ENCODE peak calls at places on chromosome 7, in nine cellular contexts. One of them, this sample, is unnamed.

GRCh38 chr7:159022238-159022993 is 122.3 kb downstream of the VIPR2 start:
- DNase-seq in Panc1: no peak
- DNase-seq in GM12878: no peak
- DNase-seq in GM23338: no peak
- DNase-seq in NB4: peak; percentile 40
- DNase-seq in GM12865: no peak
- DNase-seq in heart right ventricle: no peak
- DNase-seq in retinal pigment epithelial cell: no peak
- DNase-seq in astrocyte of the spinal cord: peak; percentile 17
- DNase-seq in this sample: no peak

GRCh38 chr7:79778786-79779382 is 325.4 kb upstream of the MAGI2 start:
- DNase-seq in Panc1: no peak
- DNase-seq in GM12878: no peak
- DNase-seq in GM23338: no peak
- DNase-seq in NB4: peak; percentile 82
- DNase-seq in GM12865: no peak
- DNase-seq in heart right ventricle: no peak
- DNase-seq in retinal pigment epithelial cell: peak; percentile 92
- DNase-seq in astrocyte of the spinal cord: peak; percentile 89
- DNase-seq in this sample: peak; percentile 92

GRCh38 chr7:30040938-30041337 is 12.7 kb downstream of the PLEKHA8 start:
- DNase-seq in Panc1: no peak
- DNase-seq in GM12878: no peak
- DNase-seq in GM23338: no peak
- DNase-seq in NB4: no peak
- DNase-seq in GM12865: no peak
- DNase-seq in heart right ventricle: no peak
- DNase-seq in retinal pigment epithelial cell: no peak
- DNase-seq in astrocyte of the spinal cord: no peak
- DNase-seq in this sample: no peak

GRCh38 chr7:25389489-25390106 is 161.3 kb upstream of the NPVF start:
- DNase-seq in Panc1: no peak
- DNase-seq in GM12878: peak; percentile 2
- DNase-seq in GM23338: peak; percentile 72
- DNase-seq in NB4: peak; percentile 65
- DNase-seq in GM12865: peak; percentile 29
- DNase-seq in heart right ventricle: peak; percentile 21
- DNase-seq in retinal pigment epithelial cell: no peak
- DNase-seq in astrocyte of the spinal cord: peak; percentile 50
- DNase-seq in this sample: peak; percentile 64

GRCh38 chr7:92608380-92609322 is 18.5 kb upstream of the FAM133B start:
- DNase-seq in Panc1: no peak
- DNase-seq in GM12878: no peak
- DNase-seq in GM23338: peak; percentile 92
- DNase-seq in NB4: no peak
- DNase-seq in GM12865: no peak
- DNase-seq in heart right ventricle: no peak
- DNase-seq in retinal pigment epithelial cell: no peak
- DNase-seq in astrocyte of the spinal cord: no peak
- DNase-seq in this sample: no peak

GRCh38 chr7:42070068-42070467 is 166.9 kb downstream of the GLI3 start:
- DNase-seq in Panc1: no peak
- DNase-seq in GM12878: no peak
- DNase-seq in GM23338: no peak
- DNase-seq in NB4: peak; percentile 64
- DNase-seq in GM12865: no peak
- DNase-seq in heart right ventricle: no peak
- DNase-seq in retinal pigment epithelial cell: no peak
- DNase-seq in astrocyte of the spinal cord: peak; percentile 24
- DNase-seq in this sample: peak; percentile 70

GRCh38 chr7:6305330-6305729 is 32.9 kb upstream of the CYTH3 start:
- DNase-seq in Panc1: no peak
- DNase-seq in GM12878: no peak
- DNase-seq in GM23338: no peak
- DNase-seq in NB4: no peak
- DNase-seq in GM12865: no peak
- DNase-seq in heart right ventricle: no peak
- DNase-seq in retinal pigment epithelial cell: no peak
- DNase-seq in astrocyte of the spinal cord: no peak
- DNase-seq in this sample: no peak

GRCh38 chr7:30510124-30511074 is 5.8 kb upstream of the GGCT start:
- DNase-seq in Panc1: peak; percentile 28
- DNase-seq in GM12878: no peak
- DNase-seq in GM23338: peak; percentile 75
- DNase-seq in NB4: peak; percentile 69
- DNase-seq in GM12865: peak; percentile 50
- DNase-seq in heart right ventricle: no peak
- DNase-seq in retinal pigment epithelial cell: no peak
- DNase-seq in astrocyte of the spinal cord: peak; percentile 60
- DNase-seq in this sample: peak; percentile 72

GRCh38 chr7:17963281-17963680 is 23.0 kb upstream of the SNX13 start:
- DNase-seq in Panc1: no peak
- DNase-seq in GM12878: no peak
- DNase-seq in GM23338: no peak
- DNase-seq in NB4: no peak
- DNase-seq in GM12865: no peak
- DNase-seq in heart right ventricle: no peak
- DNase-seq in retinal pigment epithelial cell: no peak
- DNase-seq in astrocyte of the spinal cord: no peak
- DNase-seq in this sample: peak; percentile 28

GRCh38 chr7:88091988-88092675 is 127.7 kb downstream of the SRI start:
- DNase-seq in Panc1: no peak
- DNase-seq in GM12878: no peak
- DNase-seq in GM23338: no peak
- DNase-seq in NB4: no peak
- DNase-seq in GM12865: no peak
- DNase-seq in heart right ventricle: no peak
- DNase-seq in retinal pigment epithelial cell: no peak
- DNase-seq in astrocyte of the spinal cord: no peak
- DNase-seq in this sample: no peak

GRCh38 chr7:121049028-121049791 is 60.7 kb downstream of the CPED1 start:
- DNase-seq in Panc1: no peak
- DNase-seq in GM12878: no peak
- DNase-seq in GM23338: peak; percentile 37
- DNase-seq in NB4: no peak
- DNase-seq in GM12865: no peak
- DNase-seq in heart right ventricle: no peak
- DNase-seq in retinal pigment epithelial cell: no peak
- DNase-seq in astrocyte of the spinal cord: no peak
- DNase-seq in this sample: no peak

GRCh38 chr7:50677279-50677996 is 105.3 kb downstream of the GRB10 start:
- DNase-seq in Panc1: no peak
- DNase-seq in GM12878: no peak
- DNase-seq in GM23338: no peak
- DNase-seq in NB4: no peak
- DNase-seq in GM12865: no peak
- DNase-seq in heart right ventricle: no peak
- DNase-seq in retinal pigment epithelial cell: no peak
- DNase-seq in astrocyte of the spinal cord: no peak
- DNase-seq in this sample: no peak

GRCh38 chr7:46108272-46108671 is 187.2 kb upstream of the IGFBP3 start:
- DNase-seq in Panc1: no peak
- DNase-seq in GM12878: no peak
- DNase-seq in GM23338: no peak
- DNase-seq in NB4: no peak
- DNase-seq in GM12865: no peak
- DNase-seq in heart right ventricle: no peak
- DNase-seq in retinal pigment epithelial cell: no peak
- DNase-seq in astrocyte of the spinal cord: no peak
- DNase-seq in this sample: no peak

GRCh38 chr7:50470250-50471163 is 20.4 kb upstream of the FIGNL1 start:
- DNase-seq in Panc1: no peak
- DNase-seq in GM12878: no peak
- DNase-seq in GM23338: no peak
- DNase-seq in NB4: no peak
- DNase-seq in GM12865: no peak
- DNase-seq in heart right ventricle: no peak
- DNase-seq in retinal pigment epithelial cell: no peak
- DNase-seq in astrocyte of the spinal cord: no peak
- DNase-seq in this sample: no peak

GRCh38 chr7:75905785-75906604 is 9.0 kb upstream of the POR start:
- DNase-seq in Panc1: no peak
- DNase-seq in GM12878: no peak
- DNase-seq in GM23338: peak; percentile 72
- DNase-seq in NB4: peak; percentile 89
- DNase-seq in GM12865: peak; percentile 24
- DNase-seq in heart right ventricle: peak; percentile 25
- DNase-seq in retinal pigment epithelial cell: no peak
- DNase-seq in astrocyte of the spinal cord: peak; percentile 45
- DNase-seq in this sample: peak; percentile 81

GRCh38 chr7:100900978-100901377 is 5.3 kb upstream of the ACHE start:
- DNase-seq in Panc1: no peak
- DNase-seq in GM12878: no peak
- DNase-seq in GM23338: no peak
- DNase-seq in NB4: no peak
- DNase-seq in GM12865: no peak
- DNase-seq in heart right ventricle: no peak
- DNase-seq in retinal pigment epithelial cell: no peak
- DNase-seq in astrocyte of the spinal cord: no peak
- DNase-seq in this sample: no peak

GRCh38 chr7:41315764-41316163 is 387.1 kb downstream of the INHBA start:
- DNase-seq in Panc1: no peak
- DNase-seq in GM12878: no peak
- DNase-seq in GM23338: peak; percentile 66
- DNase-seq in NB4: peak; percentile 19
- DNase-seq in GM12865: no peak
- DNase-seq in heart right ventricle: no peak
- DNase-seq in retinal pigment epithelial cell: no peak
- DNase-seq in astrocyte of the spinal cord: no peak
- DNase-seq in this sample: no peak

DNA sequence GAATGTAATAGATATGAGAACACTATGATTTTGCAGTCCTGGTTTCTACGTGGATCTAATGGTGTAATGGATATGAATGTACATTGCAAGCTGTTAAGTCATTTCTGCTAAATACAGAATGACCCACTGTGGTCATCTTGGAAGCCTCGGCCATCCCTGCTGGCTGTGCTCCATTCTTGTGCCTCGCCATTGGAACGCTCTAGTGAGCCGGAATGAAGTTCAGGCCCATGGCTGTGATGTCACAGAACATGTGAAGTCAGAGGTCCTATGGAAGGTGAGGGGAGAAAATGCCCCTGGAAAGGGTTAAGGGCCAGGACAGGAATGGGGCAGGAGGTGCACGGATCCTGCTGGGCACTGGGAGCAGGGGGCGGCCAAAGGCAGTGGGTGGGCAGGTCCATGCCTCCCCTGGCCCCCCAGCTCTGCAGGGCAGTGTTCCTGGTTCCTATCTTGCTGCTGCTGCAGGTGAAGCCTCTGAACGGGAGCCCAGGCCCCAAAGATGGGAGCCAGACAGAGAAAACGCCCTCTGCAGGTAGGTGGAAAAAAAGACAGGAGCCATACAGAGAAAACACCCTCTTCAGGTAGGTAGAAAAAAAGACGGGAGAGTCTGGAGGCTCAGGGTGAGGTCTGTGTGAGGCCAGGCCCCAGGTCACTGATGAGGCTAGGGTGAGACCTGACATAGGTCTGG is at the start of gene LLCFC1:
- DNase-seq in Panc1: no peak
- DNase-seq in GM12878: no peak
- DNase-seq in GM23338: peak; percentile 84
- DNase-seq in NB4: peak; percentile 28
- DNase-seq in GM12865: peak; percentile 20
- DNase-seq in heart right ventricle: no peak
- DNase-seq in retinal pigment epithelial cell: no peak
- DNase-seq in astrocyte of the spinal cord: no peak
- DNase-seq in this sample: no peak
- TF ChIP-seq CTCF in Panc1: no peak
- TF ChIP-seq CTCF in GM12878: peak; percentile 25
- TF ChIP-seq CTCF in GM23338: peak; percentile 80
- TF ChIP-seq CTCF in NB4: peak; percentile 51
- TF ChIP-seq CTCF in GM12865: peak; percentile 29
- TF ChIP-seq CTCF in heart right ventricle: no peak
- TF ChIP-seq CTCF in retinal pigment epithelial cell: no peak
- TF ChIP-seq CTCF in astrocyte of the spinal cord: no peak
- TF ChIP-seq CTCF in this sample: no peak

DNA sequence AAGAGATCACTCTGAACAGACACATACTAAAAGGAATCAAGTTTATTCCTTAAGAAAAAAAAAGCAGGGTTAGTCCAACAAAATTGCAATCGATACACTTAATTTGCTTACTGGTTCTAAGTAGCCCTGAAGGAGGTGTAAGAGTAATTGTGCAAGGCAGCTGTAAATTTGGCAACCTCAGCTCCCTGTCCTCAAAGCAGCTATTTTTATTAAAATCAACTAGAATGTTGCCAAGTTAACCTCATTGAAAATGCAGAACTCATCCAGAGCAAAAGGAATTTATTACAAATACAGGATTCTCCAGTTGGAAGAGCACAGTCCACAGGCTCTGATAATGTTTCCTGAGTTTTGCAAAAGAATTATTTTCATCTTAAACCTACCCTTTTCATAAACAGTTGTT is 691.3 kb downstream of the PHTF2 start:
- DNase-seq in Panc1: no peak
- DNase-seq in GM12878: no peak
- DNase-seq in GM23338: no peak
- DNase-seq in NB4: no peak
- DNase-seq in GM12865: no peak
- DNase-seq in heart right ventricle: no peak
- DNase-seq in retinal pigment epithelial cell: no peak
- DNase-seq in astrocyte of the spinal cord: no peak
- DNase-seq in this sample: no peak
- H3K4me3 ChIP-seq in Panc1: no peak overlapping the region
- H3K4me3 ChIP-seq in GM12878: no peak overlapping the region
- H3K4me3 ChIP-seq in GM23338: peak overlapping the region; percentile 15
- H3K4me3 ChIP-seq in NB4: no peak overlapping the region
- H3K4me3 ChIP-seq in GM12865: no peak overlapping the region
- H3K4me3 ChIP-seq in heart right ventricle: no peak overlapping the region
- H3K4me3 ChIP-seq in retinal pigment epithelial cell: no peak overlapping the region
- H3K4me3 ChIP-seq in astrocyte of the spinal cord: no peak overlapping the region
- H3K4me3 ChIP-seq in this sample: no peak overlapping the region

DNA sequence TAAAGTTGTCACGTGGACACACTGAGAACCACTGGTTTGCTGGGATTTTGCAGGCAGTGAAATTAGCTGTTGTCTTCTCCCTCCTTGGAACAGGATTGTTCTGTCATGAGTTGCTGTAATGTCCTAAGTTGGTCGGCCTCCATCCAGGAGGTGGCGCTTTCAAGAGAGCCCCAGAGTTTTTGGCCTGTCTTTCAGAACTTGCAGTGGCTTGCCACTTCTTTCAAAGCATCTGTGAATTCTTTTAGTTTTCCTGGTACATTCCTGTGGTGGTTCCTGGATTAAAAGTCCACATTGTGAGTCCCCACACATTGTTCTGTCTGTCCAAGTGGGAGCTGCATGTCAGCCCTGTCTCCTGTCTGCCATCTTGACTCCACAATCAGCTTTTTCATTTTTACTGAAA is 133.8 kb downstream of the PON1 start:
- DNase-seq in Panc1: no peak
- DNase-seq in GM12878: no peak
- DNase-seq in GM23338: peak; percentile 34
- DNase-seq in NB4: peak; percentile 18
- DNase-seq in GM12865: peak; percentile 38
- DNase-seq in heart right ventricle: no peak
- DNase-seq in retinal pigment epithelial cell: no peak
- DNase-seq in astrocyte of the spinal cord: no peak
- DNase-seq in this sample: peak; percentile 15
- TF ChIP-seq CTCF in Panc1: peak; percentile 27
- TF ChIP-seq CTCF in GM12878: peak; percentile 34
- TF ChIP-seq CTCF in GM23338: peak; percentile 56
- TF ChIP-seq CTCF in NB4: no peak
- TF ChIP-seq CTCF in GM12865: peak; percentile 32
- TF ChIP-seq CTCF in heart right ventricle: no peak
- TF ChIP-seq CTCF in retinal pigment epithelial cell: no peak
- TF ChIP-seq CTCF in astrocyte of the spinal cord: peak; percentile 12
- TF ChIP-seq CTCF in this sample: peak; percentile 23

GRCh38 chr7:16465469-16466086 is at the start of gene SOSTDC1:
- DNase-seq in Panc1: no peak
- DNase-seq in GM12878: no peak
- DNase-seq in GM23338: peak; percentile 62
- DNase-seq in NB4: no peak
- DNase-seq in GM12865: no peak
- DNase-seq in heart right ventricle: no peak
- DNase-seq in retinal pigment epithelial cell: peak; percentile 43
- DNase-seq in astrocyte of the spinal cord: peak; percentile 32
- DNase-seq in this sample: peak; percentile 8
- H3K4me3 ChIP-seq in Panc1: peak within 1 kb of the TSS; percentile 10
- H3K4me3 ChIP-seq in GM12878: no peak within 1 kb of the TSS
- H3K4me3 ChIP-seq in GM23338: no peak within 1 kb of the TSS
- H3K4me3 ChIP-seq in NB4: no peak within 1 kb of the TSS
- H3K4me3 ChIP-seq in GM12865: no peak within 1 kb of the TSS
- H3K4me3 ChIP-seq in heart right ventricle: peak within 1 kb of the TSS; percentile 0
- H3K4me3 ChIP-seq in retinal pigment epithelial cell: peak within 1 kb of the TSS; percentile 47
- H3K4me3 ChIP-seq in astrocyte of the spinal cord: peak within 1 kb of the TSS; percentile 27
- H3K4me3 ChIP-seq in this sample: peak within 1 kb of the TSS; percentile 26

This sample was measured in fibroblast of pulmonary artery.